ENCODE peak calls at places on chromosome 16, in nine cellular contexts. D is fibroblast of the conjunctiva; N is NCI-H1048; O is activated CD4-positive, CD25-positive, alpha-beta regulatory T cell; H is LoVo; U is lung; W is CD8-positive, alpha-beta T cell; P is endothelial cell; Y is fibroblast of pulmonary artery. Z is an unnamed sample.

GRCh38 chr16:10671729-10672128 is 23.0 kb downstream of the TEKT5 start:
- DNase-seq in D (no peak), Y (no peak), N (no peak), U (no peak), W (no peak), H (no peak), O (no peak), P (no peak), Z (no peak)

GRCh38 chr16:80935691-80936090 is 71.0 kb downstream of the CMC2 start:
- DNase-seq in D (no peak), O (no peak), U (no peak), P (no peak), N (no peak), W (no peak), H (no peak), Y (no peak), Z (no peak)

GRCh38 chr16:57600048-57600835 is 28.2 kb upstream of the ADGRG1 start:
- DNase-seq in O (no peak), P (peak), N (no peak), H (peak), W (peak), Y (peak), D (no peak), U (peak), Z (no peak)

GRCh38 chr16:85857406-85857805 is 41.6 kb upstream of the IRF8 start:
- DNase-seq in D (no peak), P (no peak), N (no peak), Y (no peak), U (no peak), O (no peak), W (no peak), H (no peak), Z (no peak)

GRCh38 chr16:14405611-14406537 is 224.2 kb downstream of the PARN start:
- DNase-seq in U (no peak), N (no peak), P (peak), H (no peak), W (no peak), O (no peak), D (no peak), Y (no peak), Z (peak)

GRCh38 chr16:11691771-11692170 is 23.5 kb downstream of the SNN start:
- DNase-seq in P (no peak), U (no peak), N (no peak), O (no peak), H (no peak), Y (no peak), W (no peak), D (no peak), Z (no peak)

GRCh38 chr16:57145964-57146647 is 39.7 kb downstream of the PSME3IP1 start:
- DNase-seq in D (no peak), Y (no peak), H (no peak), W (no peak), P (no peak), U (no peak), O (no peak), N (no peak), Z (peak)

GRCh38 chr16:1035066-1035415 is 37.5 kb upstream of the SSTR5 start:
- DNase-seq in N (no peak), P (no peak), O (no peak), U (no peak), Y (no peak), H (no peak), W (no peak), D (no peak), Z (no peak)

GRCh38 chr16:10493276-10493675 is 87.1 kb downstream of the EMP2 start:
- DNase-seq in U (no peak), W (no peak), H (no peak), N (no peak), O (no peak), D (no peak), P (no peak), Y (no peak), Z (no peak)

GRCh38 chr16:84836234-84836647 is 16.5 kb downstream of the CRISPLD2 start:
- DNase-seq in P (peak), W (no peak), H (peak), N (no peak), O (no peak), Y (peak), D (peak), U (peak), Z (peak)

GRCh38 chr16:83390759-83391158 is 417.0 kb upstream of the HSBP1 start:
- DNase-seq in Y (no peak), H (no peak), D (no peak), O (no peak), U (no peak), P (no peak), W (no peak), N (no peak), Z (no peak)

GRCh38 chr16:81624718-81625543 is 154.2 kb upstream of the PLCG2 start:
- DNase-seq in O (no peak), U (no peak), H (no peak), P (no peak), Y (no peak), N (no peak), D (no peak), W (no peak), Z (no peak)

GRCh38 chr16:54125751-54126655 is 160.6 kb downstream of the IRX3 start:
- DNase-seq in P (no peak), H (no peak), N (no peak), W (no peak), Y (no peak), D (no peak), O (no peak), U (no peak), Z (no peak)

GRCh38 chr16:68902376-68903345 is 59.3 kb downstream of the TANGO6 start:
- DNase-seq in H (peak), D (peak), W (no peak), N (no peak), U (peak), P (peak), Y (peak), O (no peak), Z (no peak)

GRCh38 chr16:2969545-2970521 is 685 bp downstream of the PAQR4 start:
- DNase-seq in U (peak), D (peak), Y (peak), O (peak), N (peak), H (peak), W (peak), P (peak), Z (peak)

GRCh38 chr16:49592507-49593422 is 219.2 kb downstream of the C16orf78 start:
- DNase-seq in O (no peak), W (peak), H (peak), N (no peak), P (peak), Y (peak), D (no peak), U (no peak), Z (peak)

Z was measured in 8988T.